ENCODE peak calls at places on chromosome 22, in four cellular contexts. L is GM23338, G is fibroblast of lung, M is brain microvascular endothelial cell. B is an unnamed sample.

GRCh38 chr22:22133910-22134309 is 110.7 kb upstream of the VPREB1 start:
- DNase-seq in M (no peak), G (no peak), L (no peak), B (no peak)

GRCh38 chr22:25172153-25172552 is 27.5 kb upstream of the CRYBB3 start:
- DNase-seq in L (no peak), M (no peak), G (no peak), B (peak)

GRCh38 chr22:35649026-35649553 is 844 bp downstream of the APOL6 start:
- DNase-seq in G (no peak), L (no peak), M (no peak), B (no peak)

GRCh38 chr22:36823177-36823839 is 6.5 kb upstream of the PVALB start:
- DNase-seq in M (peak), G (no peak), L (peak), B (no peak)

GRCh38 chr22:47281126-47282106 is 519.0 kb downstream of the TBC1D22A start:
- DNase-seq in G (no peak), L (no peak), M (no peak), B (no peak)

GRCh38 chr22:36311386-36312085 is 58.6 kb downstream of the APOL1 start:
- DNase-seq in G (no peak), M (no peak), L (no peak), B (no peak)

GRCh38 chr22:35449829-35450689 is 50.1 kb downstream of the MCM5 start:
- DNase-seq in L (no peak), G (no peak), M (no peak), B (no peak)

GRCh38 chr22:35359380-35360065 is 21.4 kb upstream of the HMOX1 start:
- DNase-seq in L (no peak), G (no peak), M (no peak), B (no peak)

GRCh38 chr22:28548411-28548810 is 131.2 kb downstream of the TTC28 start:
- DNase-seq in G (no peak), M (no peak), L (no peak), B (no peak)

GRCh38 chr22:25736378-25737011 is 5.5 kb upstream of the MYO18B start:
- DNase-seq in L (no peak), G (no peak), M (no peak), B (no peak)

GRCh38 chr22:21712751-21713427 is 22.7 kb downstream of the YPEL1 start:
- DNase-seq in G (peak), M (peak), L (peak), B (peak)

GRCh38 chr22:36588285-36588684 is 59.3 kb upstream of the EIF3D start:
- DNase-seq in L (no peak), M (no peak), G (no peak), B (no peak)

GRCh38 chr22:42939941-42940653 is 74.9 kb downstream of the PACSIN2 start:
- DNase-seq in M (peak), G (peak), L (no peak), B (no peak)

GRCh38 chr22:47043835-47044721 is 281.6 kb downstream of the TBC1D22A start:
- DNase-seq in M (no peak), G (peak), L (peak), B (no peak)

GRCh38 chr22:22746963-22747933 is 102.8 kb downstream of the GGTLC2 start:
- DNase-seq in L (peak), M (no peak), G (no peak), B (peak)

GRCh38 chr22:25159028-25159427 is 40.6 kb upstream of the CRYBB3 start:
- DNase-seq in M (peak), L (no peak), G (no peak), B (no peak)

GRCh38 chr22:49724030-49724892 is 103.4 kb downstream of the BRD1 start:
- DNase-seq in G (no peak), L (no peak), M (no peak), B (no peak)
- H3K4me3 ChIP-seq in G (no peak), L (no peak), M (no peak), B (no peak)

GRCh38 chr22:30320021-30320556 is 6.7 kb downstream of the TBC1D10A start:
- DNase-seq in L (no peak), M (no peak), G (no peak), B (no peak)

GRCh38 chr22:30317778-30318177 is 9.0 kb downstream of the TBC1D10A start:
- DNase-seq in M (no peak), L (no peak), G (no peak), B (no peak)

GRCh38 chr22:30315962-30316576 is 10.7 kb downstream of the TBC1D10A start:
- DNase-seq in L (no peak), M (no peak), G (no peak), B (no peak)

GRCh38 chr22:30321461-30321860 is 5.3 kb downstream of the TBC1D10A start:
- DNase-seq in M (no peak), L (no peak), G (no peak), B (no peak)

GRCh38 chr22:30318773-30319419 is 7.8 kb downstream of the TBC1D10A start:
- DNase-seq in M (no peak), L (peak), G (no peak), B (no peak)
- TF ChIP-seq CTCF in M (no peak), L (no peak), G (no peak), B (no peak)

GRCh38 chr22:46043816-46044717 is 67.1 kb upstream of the WNT7B start:
- DNase-seq in M (no peak), L (peak), G (no peak), B (no peak)
- H3K4me3 ChIP-seq in M (peak), L (peak), G (peak), B (peak)

DNA sequence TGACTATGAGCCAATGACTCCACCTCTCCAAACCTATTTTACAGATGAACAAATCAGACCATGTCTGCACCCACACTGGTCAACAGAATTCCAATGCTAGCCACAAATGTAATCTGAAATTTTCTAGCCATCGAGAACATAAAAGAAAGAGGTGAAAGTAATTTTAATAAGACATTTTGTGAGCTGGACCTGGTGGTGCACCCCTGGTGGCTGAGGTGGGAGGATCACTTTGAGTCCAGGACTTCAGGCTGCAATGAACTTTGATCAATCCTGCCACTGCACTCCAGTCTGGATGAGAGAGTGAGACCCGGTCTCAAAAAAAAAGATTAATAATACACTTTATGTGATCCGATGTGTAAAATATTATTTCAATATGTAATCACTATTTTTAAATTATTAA is 9.4 kb upstream of the RNF185 start:
- DNase-seq in L (peak), M (no peak), G (no peak), B (peak)
- TF ChIP-seq CTCF in L (peak), M (peak), G (peak), B (peak)

GRCh38 chr22:19149962-19150361 is at the start of gene GSC2:
- DNase-seq in G (no peak), L (no peak), M (no peak), B (no peak)

GRCh38 chr22:19147193-19147780 is 2.8 kb downstream of the GSC2 start:
- DNase-seq in G (no peak), L (peak), M (no peak), B (no peak)

GRCh38 chr22:19150482-19151328 is 613 bp upstream of the GSC2 start:
- DNase-seq in G (no peak), L (no peak), M (no peak), B (no peak)

GRCh38 chr22:19148417-19149046 is 1.6 kb downstream of the GSC2 start:
- DNase-seq in M (no peak), G (no peak), L (peak), B (no peak)

GRCh38 chr22:19149047-19149883 is 827 bp downstream of the GSC2 start:
- DNase-seq in G (no peak), M (no peak), L (peak), B (no peak)
- H3K4me3 ChIP-seq in G (no peak), M (no peak), L (peak), B (no peak)

DNA sequence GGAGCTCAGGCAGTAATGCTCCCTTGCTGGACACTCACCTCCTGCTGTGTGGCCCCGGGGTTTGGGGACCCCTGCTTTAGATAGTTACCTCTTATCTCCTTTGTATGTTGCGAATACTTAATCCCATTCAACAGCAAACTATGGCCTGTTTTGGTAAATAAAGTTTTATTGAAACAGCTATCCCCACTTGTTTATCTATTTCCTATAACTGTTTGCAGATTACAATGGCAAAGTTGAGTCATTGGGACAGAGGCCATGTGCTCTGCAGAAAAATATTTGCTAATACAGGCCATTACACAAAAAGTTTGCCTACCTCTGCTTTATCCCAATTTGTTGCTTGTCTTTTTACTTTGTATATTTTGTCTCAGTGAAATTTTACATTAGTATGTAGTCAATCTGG is 68.4 kb downstream of the CACNA1I start:
- DNase-seq in M (no peak), G (no peak), L (no peak), B (no peak)
- TF ChIP-seq CTCF in M (no peak), G (no peak), L (no peak), B (no peak)

GRCh38 chr22:30605449-30606110 is 1.4 kb upstream of the TCN2 start:
- DNase-seq in L (peak), M (peak), G (peak), B (peak)
- H3K4me3 ChIP-seq in L (peak), M (peak), G (no peak), B (peak)

GRCh38 chr22:17007257-17007656 is 765 bp downstream of the GAB4 start:
- DNase-seq in G (no peak), L (peak), M (no peak), B (no peak)
- TF ChIP-seq CTCF in G (no peak), L (peak), M (no peak), B (no peak)

DNA sequence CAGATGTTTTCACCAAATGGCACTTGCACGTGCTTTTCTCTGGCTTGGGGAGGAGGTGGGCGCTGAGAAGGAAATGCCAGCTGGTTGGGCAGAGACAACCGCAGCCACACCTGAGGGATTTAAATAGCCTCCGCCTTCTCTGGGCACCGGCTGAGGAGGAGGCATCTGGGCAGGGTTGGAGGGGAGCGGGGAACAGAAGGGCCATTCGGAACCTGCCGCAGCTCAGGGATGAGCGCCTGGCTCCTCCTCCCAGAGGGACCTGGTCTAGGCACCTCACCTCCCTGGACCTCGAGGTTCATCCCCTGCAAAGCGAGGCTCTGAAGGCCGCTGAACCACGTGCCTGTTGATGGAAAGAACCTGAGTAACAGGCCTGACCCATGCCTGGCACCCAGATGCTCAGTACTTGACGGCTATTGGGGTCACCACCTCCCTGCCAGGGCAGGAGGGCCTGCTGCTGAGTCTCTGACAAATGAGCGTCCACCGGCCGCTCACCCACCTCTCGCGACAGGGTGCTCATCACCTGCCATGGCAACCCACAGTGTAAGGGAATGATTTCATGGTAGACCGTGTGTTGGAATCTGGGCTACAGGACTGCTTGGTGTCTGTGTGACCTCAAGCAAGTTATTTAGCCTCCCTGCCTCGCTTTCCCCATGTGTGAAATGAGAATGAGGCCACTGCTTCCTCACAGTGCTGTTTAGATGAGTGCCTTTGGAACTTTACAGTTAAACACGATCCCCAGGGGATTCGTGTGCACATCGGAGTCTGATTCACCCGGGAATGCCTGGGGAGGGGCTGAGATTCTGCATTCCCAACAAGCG is 2.0 kb upstream of the KDELR3 start:
- DNase-seq in L (no peak), M (no peak), G (no peak), B (no peak)
- H3K4me3 ChIP-seq in L (no peak), M (no peak), G (no peak), B (no peak)

B was measured in GM12865.